ENCODE peak calls at places on chromosomes 1 and 21, in four cellular contexts. M is tibial nerve, L is RWPE2, K is brain microvascular endothelial cell. C is an unnamed sample. For H3K36me3, the result is how much of the 10 kb centered on the place peaks cover.

GRCh38 chr1:181387702-181388101 is 95.6 kb upstream of the CACNA1E start:
- DNase-seq in L (no peak), M (no peak), K (no peak), C (no peak)

GRCh38 chr1:50195205-50195604 is 86.5 kb downstream of the ELAVL4 start:
- DNase-seq in M (no peak), K (no peak), L (no peak), C (no peak)

GRCh38 chr1:98468111-98468717 is 193.3 kb upstream of the SNX7 start:
- DNase-seq in K (peak), L (no peak), M (peak), C (peak)

GRCh38 chr1:176801553-176802020 is 338.6 kb downstream of the PAPPA2 start:
- DNase-seq in K (no peak), L (no peak), M (peak), C (peak)

GRCh38 chr1:27099154-27099903 is 55.6 kb downstream of the SLC9A1 start:
- DNase-seq in K (peak), L (no peak), M (peak), C (peak)

GRCh38 chr1:147273409-147274307 is 31.2 kb downstream of the CHD1L start:
- DNase-seq in L (no peak), K (peak), M (peak), C (peak)

GRCh38 chr21:46069719-46070279 is 28.1 kb upstream of the COL6A2 start:
- DNase-seq in K (no peak), L (no peak), M (no peak), C (no peak)

GRCh38 chr1:85220756-85221166 is 19.9 kb upstream of the SYDE2 start:
- DNase-seq in L (no peak), M (no peak), K (no peak), C (no peak)

GRCh38 chr1:1782399-1783221 is 4.3 kb upstream of the NADK start:
- DNase-seq in L (no peak), M (peak), K (no peak), C (no peak)

GRCh38 chr1:89363196-89363595 is 663 bp upstream of the GBP6 start:
- DNase-seq in L (no peak), M (no peak), K (no peak), C (no peak)

GRCh38 chr1:201331166-201331565 is 46.3 kb downstream of the TNNT2 start:
- DNase-seq in K (no peak), L (no peak), M (no peak), C (no peak)

GRCh38 chr1:56797079-56797685 is 22.0 kb downstream of the FYB2 start:
- DNase-seq in M (no peak), K (no peak), L (no peak), C (no peak)

GRCh38 chr1:88983791-88984552 is 8.5 kb downstream of the KYAT3 start:
- DNase-seq in M (no peak), K (peak), L (no peak), C (peak)

GRCh38 chr1:200888349-200888838 is 6.3 kb upstream of the INAVA start:
- DNase-seq in K (no peak), L (no peak), M (no peak), C (no peak)

GRCh38 chr1:243740255-243740999 is 109.6 kb downstream of the AKT3 start:
- DNase-seq in M (no peak), L (no peak), K (no peak), C (no peak)

GRCh38 chr1:36653850-36654249 is 171.1 kb upstream of the CSF3R start:
- DNase-seq in K (no peak), M (peak), L (no peak), C (no peak)

GRCh38 chr1:78286686-78287085 is 204.1 kb upstream of the PTGFR start:
- DNase-seq in K (peak), M (no peak), L (no peak), C (no peak)

GRCh38 chr1:4752059-4752458 is 97.7 kb downstream of the AJAP1 start:
- DNase-seq in K (no peak), L (no peak), M (no peak), C (no peak)

GRCh38 chr1:196997428-196997827 is 20.1 kb downstream of the CFHR5 start:
- DNase-seq in K (peak), L (no peak), M (no peak), C (no peak)

GRCh38 chr1:76507376-76507775 is 359.9 kb upstream of the ST6GALNAC5 start:
- DNase-seq in M (no peak), K (no peak), L (no peak), C (no peak)

GRCh38 chr1:54851406-54851805 is 35.6 kb downstream of the DHCR24 start:
- DNase-seq in L (no peak), K (no peak), M (no peak), C (no peak)
- H3K36me3 ChIP-seq in L (half or more), K (half or more), M (under half), C (half or more)

DNA sequence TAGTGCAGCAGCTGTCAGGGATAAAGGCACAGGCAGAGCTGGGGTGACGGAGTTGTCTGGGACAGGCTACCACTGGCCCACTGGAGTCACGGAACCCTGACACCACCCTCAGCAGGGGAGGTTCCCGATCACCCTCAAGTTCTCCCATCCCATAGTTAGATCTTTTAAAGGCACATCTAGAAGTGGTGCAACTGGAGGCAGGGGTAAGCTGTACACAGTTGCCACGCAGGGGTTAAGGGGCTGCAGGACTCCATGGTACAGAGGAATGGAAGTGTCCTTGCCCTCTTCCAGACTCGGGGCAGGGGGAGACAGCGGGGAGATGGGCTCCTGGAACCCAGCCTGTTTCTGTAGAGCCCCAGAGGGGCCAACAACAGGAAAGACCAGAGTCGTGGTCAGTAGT is 13.3 kb downstream of the CC2D1B start:
- DNase-seq in M (no peak), L (no peak), K (no peak), C (no peak)
- H3K36me3 ChIP-seq in M (under half), L (half or more), K (half or more), C (half or more)

GRCh38 chr1:161342186-161342585 is 25.5 kb downstream of the CFAP126 start:
- DNase-seq in L (no peak), M (no peak), K (no peak), C (no peak)

GRCh38 chr1:161342836-161343235 is 24.8 kb downstream of the CFAP126 start:
- DNase-seq in K (no peak), L (no peak), M (no peak), C (no peak)
- H3K36me3 ChIP-seq in K (under half), L (half or more), M (under half), C (half or more)

GRCh38 chr1:64645742-64646141 is 99.1 kb upstream of the RAVER2 start:
- DNase-seq in M (no peak), L (no peak), K (no peak), C (no peak)
- H3K36me3 ChIP-seq in M (under half), L (under half), K (under half), C (under half)

DNA sequence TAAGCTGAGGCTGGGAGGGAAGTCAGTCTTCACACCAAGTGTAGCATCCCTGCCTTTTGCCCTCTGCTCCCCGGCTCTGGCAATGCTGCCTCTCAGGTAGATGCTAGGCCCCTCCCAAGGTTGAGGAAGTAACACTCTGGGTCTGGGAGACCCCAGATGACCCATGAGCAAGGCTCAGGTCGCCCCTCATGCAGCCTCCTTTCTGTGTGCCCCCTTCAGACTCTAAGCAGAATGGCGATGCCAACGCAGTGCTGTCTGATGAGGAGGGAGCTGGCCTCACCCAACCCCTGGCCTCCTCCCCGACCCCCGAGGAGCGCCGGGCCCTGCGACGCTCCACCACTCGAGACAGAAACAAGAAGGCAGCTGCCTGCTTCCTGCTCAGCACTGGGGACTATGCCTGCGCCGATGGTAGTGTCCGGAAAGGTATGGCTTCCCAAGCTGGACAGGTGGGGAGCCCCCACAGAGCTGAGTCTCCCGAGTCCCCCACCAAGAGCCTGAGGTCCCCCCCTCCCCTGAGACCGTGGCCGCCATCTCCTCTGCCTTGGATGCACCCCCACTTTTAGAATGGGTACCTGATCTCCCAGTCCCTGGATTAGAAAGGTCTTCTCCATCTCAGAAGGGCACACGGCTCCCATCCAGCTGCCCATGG is 15.8 kb downstream of the KCNC4 start:
- DNase-seq in M (no peak), K (no peak), L (no peak), C (no peak)
- H3K36me3 ChIP-seq in M (under half), K (under half), L (under half), C (under half)

C was measured in SJSA1.